ENCODE peak calls at places on chromosomes 5 and 9, in eight cellular contexts. Y is neural crest cell, H is fibroblast of gingiva, V is RPMI7951, U is HCEC 1CT, R is upper lobe of left lung, Z is DMS153, Q is HL-60. T is an unnamed sample.

GRCh38 chr9:90827181-90827866 is 25.7 kb downstream of the SYK start:
- DNase-seq in Y (no peak), H (no peak), V (no peak), U (no peak), R (no peak), Z (no peak), Q (peak; percentile 87), T (no peak)

GRCh38 chr5:110506378-110506777 is 220.1 kb downstream of the TMEM232 start:
- DNase-seq in Y (no peak), H (no peak), V (no peak), U (no peak), R (no peak), Z (no peak), Q (no peak), T (no peak)

GRCh38 chr5:65128226-65128625 is 353.5 kb downstream of the ADAMTS6 start:
- DNase-seq in Y (no peak), H (no peak), V (no peak), U (no peak), R (no peak), Z (no peak), Q (no peak), T (peak; percentile 62)

GRCh38 chr5:180873628-180874520 is 12.8 kb upstream of the ZFP62 start:
- DNase-seq in Y (no peak), H (no peak), V (peak; percentile 84), U (peak; percentile 44), R (no peak), Z (no peak), Q (peak; percentile 93), T (peak; percentile 56)

GRCh38 chr5:168328804-168329203 is 37.4 kb downstream of the WWC1 start:
- DNase-seq in Y (no peak), H (no peak), V (no peak), U (no peak), R (no peak), Z (peak; percentile 67), Q (no peak), T (no peak)

GRCh38 chr5:150576449-150576949 is 64.0 kb upstream of the SYNPO start:
- DNase-seq in Y (no peak), H (no peak), V (no peak), U (no peak), R (no peak), Z (no peak), Q (no peak), T (no peak)

GRCh38 chr9:118302721-118303120 is 598.5 kb downstream of the TLR4 start:
- DNase-seq in Y (no peak), H (no peak), V (no peak), U (no peak), R (no peak), Z (no peak), Q (no peak), T (no peak)

GRCh38 chr5:159913481-159913880 is 2.8 kb upstream of the ADRA1B start:
- DNase-seq in Y (no peak), H (no peak), V (no peak), U (no peak), R (no peak), Z (no peak), Q (no peak), T (peak; percentile 62)

GRCh38 chr5:123209163-123210013 is 120.3 kb downstream of the PRDM6 start:
- DNase-seq in Y (no peak), H (peak; percentile 61), V (peak; percentile 80), U (peak; percentile 88), R (no peak), Z (no peak), Q (no peak), T (peak; percentile 90)

GRCh38 chr5:168749391-168750100 is 170.4 kb upstream of the PANK3 start:
- DNase-seq in Y (no peak), H (no peak), V (no peak), U (no peak), R (no peak), Z (no peak), Q (no peak), T (no peak)

GRCh38 chr9:15357050-15357653 is 50.1 kb upstream of the TTC39B start:
- DNase-seq in Y (no peak), H (no peak), V (no peak), U (no peak), R (no peak), Z (no peak), Q (peak; percentile 67), T (no peak)

GRCh38 chr9:131111186-131111853 is 14.1 kb upstream of the NUP214 start:
- DNase-seq in Y (no peak), H (no peak), V (peak; percentile 21), U (peak; percentile 7), R (no peak), Z (no peak), Q (no peak), T (no peak)

GRCh38 chr9:114072181-114073140 is 5.6 kb downstream of the AMBP start:
- DNase-seq in Y (no peak), H (peak; percentile 44), V (no peak), U (no peak), R (no peak), Z (no peak), Q (no peak), T (peak; percentile 9)

GRCh38 chr5:181260720-181261319 is at the start of gene TRIM52:
- DNase-seq in Y (peak; percentile 88), H (peak; percentile 91), V (peak; percentile 83), U (peak; percentile 87), R (peak; percentile 96), Z (no peak), Q (peak; percentile 93), T (peak; percentile 90)

GRCh38 chr5:171127314-171127713 is 181.7 kb upstream of the TLX3 start:
- DNase-seq in Y (no peak), H (peak; percentile 1), V (no peak), U (no peak), R (no peak), Z (no peak), Q (no peak), T (peak; percentile 48)

GRCh38 chr5:33854733-33855151 is 37.0 kb downstream of the ADAMTS12 start:
- DNase-seq in Y (no peak), H (peak; percentile 58), V (peak; percentile 94), U (peak; percentile 84), R (no peak), Z (no peak), Q (no peak), T (peak; percentile 77)

GRCh38 chr5:118921946-118922345 is 66.4 kb downstream of the DTWD2 start:
- DNase-seq in Y (no peak), H (peak; percentile 1), V (no peak), U (no peak), R (no peak), Z (no peak), Q (no peak), T (no peak)

GRCh38 chr5:138082033-138082432 is 1.8 kb upstream of the WNT8A start:
- DNase-seq in Y (no peak), H (no peak), V (no peak), U (no peak), R (no peak), Z (no peak), Q (no peak), T (no peak)

GRCh38 chr9:129176786-129177442 is 1.1 kb downstream of the IER5L start:
- DNase-seq in Y (peak; percentile 48), H (peak; percentile 29), V (no peak), U (peak; percentile 29), R (peak; percentile 90), Z (no peak), Q (peak; percentile 30), T (peak; percentile 46)

GRCh38 chr9:129146441-129146933 is 31.6 kb downstream of the IER5L start:
- DNase-seq in Y (no peak), H (peak; percentile 56), V (no peak), U (no peak), R (no peak), Z (no peak), Q (no peak), T (peak; percentile 61)

GRCh38 chr5:142753114-142753764 is 16.9 kb upstream of the ARHGAP26 start:
- DNase-seq in Y (no peak), H (no peak), V (peak; percentile 6), U (no peak), R (no peak), Z (no peak), Q (no peak), T (peak; percentile 24)

GRCh38 chr9:97767891-97768290 is 70.8 kb upstream of the XPA start:
- DNase-seq in Y (no peak), H (no peak), V (no peak), U (peak; percentile 43), R (no peak), Z (no peak), Q (no peak), T (peak; percentile 82)

GRCh38 chr9:129355641-129356040 is 177.6 kb upstream of the IER5L start:
- DNase-seq in Y (no peak), H (no peak), V (no peak), U (no peak), R (no peak), Z (no peak), Q (no peak), T (no peak)

GRCh38 chr5:112004867-112005532 is 248.0 kb upstream of the NREP start:
- DNase-seq in Y (no peak), H (peak; percentile 34), V (peak; percentile 66), U (peak; percentile 87), R (no peak), Z (no peak), Q (no peak), T (peak; percentile 93)

GRCh38 chr5:55853271-55853670 is 2.1 kb downstream of the IL31RA start:
- DNase-seq in Y (no peak), H (no peak), V (peak; percentile 9), U (peak; percentile 10), R (no peak), Z (no peak), Q (no peak), T (no peak)

GRCh38 chr9:76828462-76828861 is 64.2 kb downstream of the PCA3 start:
- DNase-seq in Y (no peak), H (no peak), V (no peak), U (no peak), R (no peak), Z (no peak), Q (no peak), T (no peak)

GRCh38 chr9:297104-297794 is 82.6 kb downstream of the DOCK8 start:
- DNase-seq in Y (no peak), H (no peak), V (no peak), U (no peak), R (no peak), Z (no peak), Q (peak; percentile 95), T (no peak)

GRCh38 chr9:77304543-77304942 is 127.2 kb downstream of the VPS13A start:
- DNase-seq in Y (no peak), H (no peak), V (no peak), U (no peak), R (no peak), Z (no peak), Q (no peak), T (no peak)

GRCh38 chr9:93089481-93089991 is 6.5 kb upstream of the CARD19 start:
- DNase-seq in Y (no peak), H (no peak), V (no peak), U (no peak), R (no peak), Z (no peak), Q (no peak), T (no peak)